ENCODE peak calls at places on chromosomes 5 and 9, in four cellular contexts. E is K562, S is GM12878, L is HepG2. K is an unnamed sample.

GRCh38 chr9:132597073-132597775 is 14.8 kb downstream of the BARHL1 start:
- DNase-seq in E (no peak), S (no peak), L (no peak), K (no peak)

GRCh38 chr9:33750307-33750838 is 45.0 kb upstream of the PRSS3 start:
- DNase-seq in E (no peak), S (no peak), L (no peak), K (no peak)

GRCh38 chr9:36218011-36218410 is 27.3 kb downstream of the CLTA start:
- DNase-seq in E (no peak), S (no peak), L (no peak), K (no peak)

GRCh38 chr5:96675882-96676281 is 13.7 kb downstream of the CAST start:
- DNase-seq in E (no peak), S (no peak), L (no peak), K (peak)

GRCh38 chr5:125477586-125477975 is 731.1 kb upstream of the ZNF608 start:
- DNase-seq in E (no peak), S (no peak), L (no peak), K (peak)

GRCh38 chr5:37840036-37840909 is at the start of gene GDNF:
- DNase-seq in E (no peak), S (no peak), L (peak), K (peak)

GRCh38 chr9:23824241-23825142 is 1.5 kb downstream of the ELAVL2 start:
- DNase-seq in E (no peak), S (no peak), L (no peak), K (no peak)

GRCh38 chr9:69719368-69719767 is 40.4 kb downstream of the PTAR1 start:
- DNase-seq in E (peak), S (no peak), L (no peak), K (no peak)

GRCh38 chr9:124149992-124150391 is 107.8 kb upstream of the NEK6 start:
- DNase-seq in E (no peak), S (no peak), L (no peak), K (no peak)

GRCh38 chr5:58183078-58183885 is 276.6 kb downstream of the PLK2 start:
- DNase-seq in E (no peak), S (no peak), L (no peak), K (peak)

GRCh38 chr5:151740336-151740942 is 18.0 kb downstream of the ATOX1 start:
- DNase-seq in E (peak), S (no peak), L (peak), K (peak)

GRCh38 chr5:43019615-43020293 is 20.4 kb downstream of the ANXA2R start:
- DNase-seq in E (no peak), S (no peak), L (peak), K (peak)

GRCh38 chr9:38154501-38155421 is 85.7 kb upstream of the SHB start:
- DNase-seq in E (no peak), S (no peak), L (no peak), K (no peak)

GRCh38 chr5:1545798-1546355 is 22.1 kb upstream of the LPCAT1 start:
- DNase-seq in E (no peak), S (no peak), L (no peak), K (no peak)

GRCh38 chr5:19322716-19323485 is 665.1 kb downstream of the CDH18 start:
- DNase-seq in E (peak), S (no peak), L (no peak), K (no peak)

DNA sequence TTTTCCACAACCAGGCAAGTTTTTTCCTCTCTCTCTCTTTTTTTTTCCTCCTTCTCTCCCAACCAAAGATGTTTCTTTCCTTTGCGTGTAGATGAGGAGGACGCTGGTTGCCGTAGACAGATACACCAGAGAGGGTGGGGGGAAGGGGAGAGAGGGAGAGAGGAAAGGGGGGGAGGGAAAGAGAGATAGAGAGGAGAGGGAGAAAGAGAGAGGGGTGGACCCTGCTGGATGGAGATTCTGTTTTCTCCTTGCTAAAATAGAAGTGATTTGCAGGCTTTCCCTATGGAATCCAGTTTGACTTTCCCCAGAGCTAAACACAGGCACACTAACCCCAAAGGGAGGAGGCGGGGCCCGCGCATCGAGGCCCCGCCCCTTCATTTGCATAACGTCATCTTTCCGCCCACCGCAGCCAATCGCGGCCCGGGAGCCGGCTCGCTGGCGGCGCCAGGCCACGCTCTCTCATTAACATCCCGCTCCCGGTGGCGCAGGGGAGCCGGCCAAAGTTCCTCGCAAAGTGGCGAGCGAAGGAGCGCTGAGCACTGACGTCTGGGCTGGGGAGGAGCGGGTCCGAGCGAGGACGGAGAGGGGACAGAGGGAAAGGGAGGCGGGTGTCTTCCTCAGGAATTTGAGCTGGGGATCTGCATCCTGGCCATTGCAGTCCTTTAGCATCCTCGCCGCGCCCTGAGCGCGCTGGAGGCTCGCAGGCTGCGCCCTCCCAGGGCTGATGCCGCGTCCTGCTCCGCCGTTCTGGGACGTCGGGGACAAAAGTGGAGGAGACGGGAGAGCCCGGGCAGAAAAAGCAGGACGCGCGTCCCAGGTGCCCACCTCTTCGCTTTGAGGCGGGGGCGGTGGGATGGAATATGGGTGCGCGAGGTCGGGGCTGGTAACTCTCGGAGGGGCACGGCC is 559 bp upstream of the EBF1 start:
- DNase-seq in E (peak), S (peak), L (no peak), K (peak)
- TF ChIP-seq POLR2AphosphoS5 in E (no peak), S (peak), L (no peak), K (no peak)

DNA sequence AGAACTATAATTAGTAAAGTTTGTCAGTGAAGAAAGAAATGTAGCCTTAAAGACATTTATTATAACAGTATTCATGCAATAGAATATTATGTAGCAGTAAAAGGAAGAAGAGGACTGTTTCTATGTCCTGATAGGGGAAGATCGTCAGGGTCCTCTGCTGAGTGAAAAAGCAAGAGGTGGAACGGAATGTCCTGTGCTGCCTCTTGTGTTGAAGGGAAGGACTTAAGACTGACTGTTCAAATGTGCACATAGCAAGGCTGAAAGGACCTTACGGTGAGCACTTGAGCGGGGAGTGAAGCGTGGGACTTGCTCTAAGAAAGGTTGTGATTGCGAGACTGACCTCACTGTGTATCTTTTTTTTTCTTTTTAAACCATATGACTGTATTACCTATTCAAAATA is 63.2 kb downstream of the SNX24 start:
- DNase-seq in E (peak), S (no peak), L (no peak), K (no peak)
- TF ChIP-seq MYC in E (no peak), S (no peak), L (no peak), K (no peak)

DNA sequence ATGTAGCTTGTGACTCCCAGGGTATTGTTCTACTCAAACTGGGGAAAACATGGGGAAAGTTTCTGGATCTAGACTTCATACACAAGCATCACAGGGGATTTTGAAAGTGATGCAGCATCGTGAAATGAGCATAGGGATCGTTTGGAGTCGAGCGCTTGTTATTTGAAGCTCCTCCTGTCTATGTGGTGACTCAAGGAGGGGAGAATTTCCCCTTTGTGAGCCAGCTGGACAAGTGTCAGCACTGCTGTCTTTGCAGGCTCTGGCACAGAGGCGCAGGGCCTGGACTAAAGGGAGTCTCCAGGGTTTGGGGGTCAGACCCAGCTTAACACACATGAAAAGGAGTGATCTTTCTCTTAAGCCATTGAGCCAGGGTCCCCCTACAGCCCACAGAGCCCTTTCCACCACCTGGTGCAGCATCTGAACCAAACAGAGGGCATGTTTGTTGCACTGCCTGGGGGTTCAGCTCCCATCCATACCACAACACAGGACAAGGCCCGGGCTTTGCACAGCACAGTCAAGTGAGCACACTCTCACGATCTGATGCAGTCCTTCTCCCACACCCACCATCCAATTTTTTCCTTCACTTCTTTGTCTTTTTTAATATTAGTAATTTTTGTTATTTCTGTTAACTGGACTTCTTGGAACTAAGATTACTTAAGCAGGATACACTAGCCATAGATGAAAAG is 50.9 kb downstream of the IRF1 start:
- DNase-seq in E (no peak), S (no peak), L (no peak), K (peak)
- TF ChIP-seq POLR2AphosphoS5 in E (no peak), S (no peak), L (no peak), K (no peak)

DNA sequence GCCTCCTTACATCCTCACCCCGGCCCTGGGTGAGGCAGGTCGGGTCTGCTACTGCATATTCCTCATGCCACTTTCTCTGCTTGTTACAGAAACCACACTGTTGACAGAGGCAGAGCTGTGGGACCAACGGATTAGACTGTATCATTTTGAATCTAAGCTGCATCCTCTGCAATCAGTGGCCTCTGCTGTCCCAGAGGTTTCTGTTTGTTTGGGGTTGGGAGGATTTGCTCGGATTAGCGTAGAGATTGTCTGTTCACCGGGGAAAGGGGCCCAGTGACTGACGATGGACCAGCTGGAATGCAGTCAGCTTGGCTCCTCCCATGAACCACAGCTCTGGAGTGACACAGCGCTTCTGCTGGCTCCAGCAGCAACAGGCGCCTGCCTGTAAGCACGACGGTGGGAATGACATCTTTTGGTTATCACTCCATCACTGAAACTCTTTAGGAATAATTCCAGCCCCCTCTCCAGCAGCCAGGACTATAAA is 37.3 kb upstream of the ADRA1B start:
- DNase-seq in E (peak), S (no peak), L (peak), K (no peak)
- TF ChIP-seq MYC in E (no peak), S (no peak), L (no peak), K (no peak)

DNA sequence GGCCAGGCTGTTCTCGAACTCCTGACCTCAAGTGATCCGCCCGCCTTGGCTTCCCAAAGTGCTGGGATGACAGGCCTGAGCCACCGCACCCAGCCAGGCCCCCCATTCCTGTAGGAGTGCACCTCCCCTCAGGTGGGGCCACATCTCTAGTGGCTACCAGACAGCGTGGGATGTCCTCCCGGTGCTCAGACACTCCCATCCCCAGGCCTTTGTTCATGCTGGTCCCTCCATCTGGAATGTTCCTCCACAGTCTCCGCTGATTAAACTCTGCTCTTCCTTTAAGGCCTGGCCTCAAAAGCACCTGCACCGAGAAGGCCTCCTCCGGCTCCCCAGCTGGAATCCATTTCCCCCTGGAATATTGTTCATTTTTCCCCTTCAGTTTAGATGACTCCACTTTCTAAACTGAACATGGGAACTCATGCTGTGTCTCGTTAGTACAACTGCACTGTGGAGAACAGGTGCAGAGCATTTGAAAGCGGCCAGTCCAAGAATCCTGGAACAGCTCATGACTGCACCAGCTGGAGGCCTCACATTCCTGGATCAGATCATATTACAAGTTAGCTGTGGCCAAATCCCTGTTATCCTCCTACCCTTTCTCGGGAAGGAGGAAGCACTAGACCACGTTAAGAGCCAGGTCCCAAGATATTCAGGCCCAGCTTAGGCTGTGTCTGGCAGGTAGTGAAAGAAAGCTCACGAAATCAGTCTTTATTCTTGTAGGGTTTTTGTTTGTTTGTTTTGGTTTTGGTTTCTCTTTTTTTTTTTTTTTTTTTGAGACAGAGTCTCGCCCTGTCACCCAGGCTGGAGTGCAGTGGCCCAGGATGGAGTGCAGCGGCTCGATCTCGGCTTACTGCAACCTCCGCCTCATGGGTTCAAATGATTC is 10.8 kb upstream of the PRRC2B start:
- DNase-seq in E (no peak), S (no peak), L (peak), K (peak)
- TF ChIP-seq POLR2AphosphoS5 in E (no peak), S (no peak), L (no peak), K (no peak)

DNA sequence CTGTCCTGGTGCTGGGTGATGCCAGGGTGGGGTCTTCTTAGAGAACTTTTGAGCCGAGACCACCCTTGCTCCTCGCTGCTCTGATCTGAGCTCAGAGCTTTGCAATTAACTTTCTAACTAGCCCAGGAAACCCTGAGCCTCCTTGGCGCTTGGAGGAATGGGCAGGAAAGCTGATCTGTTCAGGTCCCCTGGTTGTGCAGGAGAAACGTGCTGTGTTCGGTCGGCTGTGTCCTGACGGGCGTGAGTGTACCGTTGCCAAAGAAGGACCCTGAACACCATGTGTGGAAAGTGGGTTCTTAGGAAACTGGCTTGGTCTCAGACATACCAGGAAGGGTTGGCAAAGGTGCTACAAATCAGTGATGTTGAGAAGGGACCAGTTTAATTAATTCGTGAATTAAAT is 1.8 kb downstream of the TCF7 start:
- DNase-seq in E (no peak), S (no peak), L (no peak), K (no peak)
- TF ChIP-seq MYC in E (no peak), S (no peak), L (no peak), K (no peak)